ENCODE peak calls at places on chromosomes 6 and 20, in five cellular contexts. One of them, this sample, is unnamed.

GRCh38 chr20:20009784-20010253 is 7.3 kb upstream of the NAA20 start:
- DNase-seq in dorsolateral prefrontal cortex: no peak
- DNase-seq in cardiac muscle cell: peak; percentile 24
- DNase-seq in right lobe of liver: no peak
- DNase-seq in cardiac fibroblast: no peak
- DNase-seq in this sample: no peak

GRCh38 chr20:33672426-33673114 is 1.7 kb downstream of the NECAB3 start:
- DNase-seq in right lobe of liver: no peak
- DNase-seq in cardiac fibroblast: no peak
- DNase-seq in cardiac muscle cell: no peak
- DNase-seq in dorsolateral prefrontal cortex: no peak
- DNase-seq in this sample: no peak

GRCh38 chr6:100453701-100454521 is 10.8 kb downstream of the SIM1 start:
- DNase-seq in cardiac muscle cell: no peak
- DNase-seq in right lobe of liver: peak; percentile 58
- DNase-seq in dorsolateral prefrontal cortex: no peak
- DNase-seq in cardiac fibroblast: no peak
- DNase-seq in this sample: no peak

GRCh38 chr6:135183532-135184440 is 2.7 kb downstream of the MYB start:
- DNase-seq in right lobe of liver: peak; percentile 67
- DNase-seq in cardiac fibroblast: peak; percentile 42
- DNase-seq in dorsolateral prefrontal cortex: no peak
- DNase-seq in cardiac muscle cell: peak; percentile 41
- DNase-seq in this sample: no peak

GRCh38 chr6:37127961-37128862 is 41.7 kb upstream of the PIM1 start:
- DNase-seq in cardiac muscle cell: peak; percentile 57
- DNase-seq in dorsolateral prefrontal cortex: no peak
- DNase-seq in cardiac fibroblast: peak; percentile 84
- DNase-seq in right lobe of liver: peak; percentile 81
- DNase-seq in this sample: no peak

GRCh38 chr6:169845426-169846285 is 94.2 kb downstream of the ERMARD start:
- DNase-seq in cardiac fibroblast: no peak
- DNase-seq in dorsolateral prefrontal cortex: peak; percentile 13
- DNase-seq in right lobe of liver: no peak
- DNase-seq in cardiac muscle cell: no peak
- DNase-seq in this sample: no peak

GRCh38 chr6:4187480-4187879 is 52.1 kb upstream of the ECI2 start:
- DNase-seq in cardiac muscle cell: no peak
- DNase-seq in cardiac fibroblast: no peak
- DNase-seq in right lobe of liver: no peak
- DNase-seq in dorsolateral prefrontal cortex: no peak
- DNase-seq in this sample: no peak

GRCh38 chr20:23121766-23122095 is 35.6 kb upstream of the CD93 start:
- DNase-seq in right lobe of liver: no peak
- DNase-seq in dorsolateral prefrontal cortex: no peak
- DNase-seq in cardiac muscle cell: no peak
- DNase-seq in cardiac fibroblast: no peak
- DNase-seq in this sample: no peak

GRCh38 chr6:41691426-41692079 is 43.9 kb downstream of the TFEB start:
- DNase-seq in right lobe of liver: no peak
- DNase-seq in cardiac fibroblast: no peak
- DNase-seq in cardiac muscle cell: no peak
- DNase-seq in dorsolateral prefrontal cortex: peak; percentile 24
- DNase-seq in this sample: no peak

GRCh38 chr20:30598460-30599230 is 658.8 kb upstream of the DEFB115 start:
- DNase-seq in dorsolateral prefrontal cortex: no peak
- DNase-seq in right lobe of liver: no peak
- DNase-seq in cardiac muscle cell: no peak
- DNase-seq in cardiac fibroblast: no peak
- DNase-seq in this sample: no peak

GRCh38 chr6:130578713-130579112 is 212.9 kb downstream of the TMEM200A start:
- DNase-seq in dorsolateral prefrontal cortex: no peak
- DNase-seq in cardiac muscle cell: no peak
- DNase-seq in cardiac fibroblast: no peak
- DNase-seq in right lobe of liver: no peak
- DNase-seq in this sample: no peak

GRCh38 chr6:137846772-137847313 is 20.2 kb upstream of the TNFAIP3 start:
- DNase-seq in right lobe of liver: peak; percentile 63
- DNase-seq in cardiac fibroblast: no peak
- DNase-seq in cardiac muscle cell: no peak
- DNase-seq in dorsolateral prefrontal cortex: no peak
- DNase-seq in this sample: no peak

GRCh38 chr20:31516651-31517050 is 2.4 kb downstream of the HM13 start:
- DNase-seq in dorsolateral prefrontal cortex: no peak
- DNase-seq in cardiac fibroblast: no peak
- DNase-seq in right lobe of liver: no peak
- DNase-seq in cardiac muscle cell: no peak
- DNase-seq in this sample: no peak

GRCh38 chr6:170344631-170345576 is 38.3 kb downstream of the FAM120B start:
- DNase-seq in cardiac muscle cell: no peak
- DNase-seq in right lobe of liver: no peak
- DNase-seq in cardiac fibroblast: peak; percentile 80
- DNase-seq in dorsolateral prefrontal cortex: no peak
- DNase-seq in this sample: no peak

GRCh38 chr6:25671652-25672051 is 19.6 kb downstream of the SCGN start:
- DNase-seq in dorsolateral prefrontal cortex: no peak
- DNase-seq in cardiac muscle cell: no peak
- DNase-seq in right lobe of liver: no peak
- DNase-seq in cardiac fibroblast: no peak
- DNase-seq in this sample: no peak

GRCh38 chr6:146700078-146700686 is 101.4 kb downstream of the ADGB start:
- DNase-seq in right lobe of liver: no peak
- DNase-seq in cardiac fibroblast: peak; percentile 91
- DNase-seq in dorsolateral prefrontal cortex: no peak
- DNase-seq in cardiac muscle cell: peak; percentile 94
- DNase-seq in this sample: peak; percentile 51

GRCh38 chr20:36542019-36542488 is 735 bp downstream of the MYL9 start:
- DNase-seq in cardiac fibroblast: peak; percentile 64
- DNase-seq in cardiac muscle cell: peak; percentile 72
- DNase-seq in dorsolateral prefrontal cortex: no peak
- DNase-seq in right lobe of liver: no peak
- DNase-seq in this sample: no peak

GRCh38 chr6:35474978-35475570 is 6.9 kb downstream of the RPL10A start:
- DNase-seq in dorsolateral prefrontal cortex: no peak
- DNase-seq in cardiac fibroblast: no peak
- DNase-seq in right lobe of liver: no peak
- DNase-seq in cardiac muscle cell: no peak
- DNase-seq in this sample: no peak

GRCh38 chr6:19811397-19812079 is 25.6 kb upstream of the ID4 start:
- DNase-seq in dorsolateral prefrontal cortex: no peak
- DNase-seq in cardiac muscle cell: no peak
- DNase-seq in right lobe of liver: no peak
- DNase-seq in cardiac fibroblast: no peak
- DNase-seq in this sample: no peak

GRCh38 chr6:122286512-122286911 is 112.9 kb upstream of the HSF2 start:
- DNase-seq in cardiac fibroblast: no peak
- DNase-seq in cardiac muscle cell: no peak
- DNase-seq in dorsolateral prefrontal cortex: no peak
- DNase-seq in right lobe of liver: no peak
- DNase-seq in this sample: no peak

GRCh38 chr6:73249998-73250397 is 13.0 kb downstream of the KHDC1 start:
- DNase-seq in cardiac muscle cell: no peak
- DNase-seq in cardiac fibroblast: no peak
- DNase-seq in right lobe of liver: no peak
- DNase-seq in dorsolateral prefrontal cortex: no peak
- DNase-seq in this sample: no peak
- H3K4me3 ChIP-seq in cardiac muscle cell: no peak overlapping the region
- H3K4me3 ChIP-seq in cardiac fibroblast: no peak overlapping the region
- H3K4me3 ChIP-seq in right lobe of liver: no peak overlapping the region
- H3K4me3 ChIP-seq in dorsolateral prefrontal cortex: no peak overlapping the region
- H3K4me3 ChIP-seq in this sample: no peak overlapping the region

DNA sequence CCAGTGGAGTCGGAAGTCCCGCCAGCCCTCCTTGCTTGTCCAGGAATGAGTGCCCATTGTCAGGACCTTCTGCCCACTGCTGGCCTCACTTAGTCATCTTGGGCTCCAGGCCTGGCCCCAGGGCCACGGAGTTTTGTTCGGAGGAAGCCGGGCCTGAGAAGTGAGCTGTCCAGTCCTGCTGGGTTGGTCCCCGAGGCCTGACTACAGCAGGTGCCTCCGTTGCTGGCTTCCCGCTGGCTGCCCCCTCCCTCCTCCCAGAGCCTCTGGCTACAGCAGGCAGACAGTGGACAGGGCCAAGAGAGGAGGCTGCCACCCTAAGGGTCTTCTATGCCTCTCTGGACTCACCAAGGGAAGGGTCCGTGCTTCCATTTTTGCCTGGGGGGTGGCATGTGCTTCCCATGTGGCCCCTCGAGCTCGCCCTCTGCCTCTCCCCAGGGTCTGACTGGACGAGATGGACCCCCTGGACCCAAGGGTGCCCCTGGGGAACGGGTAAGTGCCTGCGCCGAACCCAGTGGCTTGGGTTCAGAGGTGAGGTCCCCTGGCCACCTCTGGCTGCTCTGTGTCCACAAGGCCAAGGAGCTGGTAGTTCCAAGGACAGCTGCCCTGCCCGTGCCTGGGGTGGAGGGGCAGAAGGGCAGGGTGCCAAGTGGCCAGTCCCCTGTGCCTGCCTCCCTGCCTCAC is 2.8 kb downstream of the COL9A3 start:
- DNase-seq in right lobe of liver: no peak
- DNase-seq in dorsolateral prefrontal cortex: no peak
- DNase-seq in cardiac muscle cell: no peak
- DNase-seq in cardiac fibroblast: peak; percentile 63
- DNase-seq in this sample: no peak
- TF ChIP-seq CTCF in right lobe of liver: no peak
- TF ChIP-seq CTCF in dorsolateral prefrontal cortex: no peak
- TF ChIP-seq CTCF in cardiac muscle cell: no peak
- TF ChIP-seq CTCF in cardiac fibroblast: no peak
- TF ChIP-seq CTCF in this sample: no peak

GRCh38 chr6:163328411-163328810 is 86.1 kb upstream of the QKI start:
- DNase-seq in dorsolateral prefrontal cortex: peak; percentile 39
- DNase-seq in cardiac muscle cell: no peak
- DNase-seq in right lobe of liver: no peak
- DNase-seq in cardiac fibroblast: no peak
- DNase-seq in this sample: no peak
- H3K4me3 ChIP-seq in dorsolateral prefrontal cortex: no peak overlapping the region
- H3K4me3 ChIP-seq in cardiac muscle cell: no peak overlapping the region
- H3K4me3 ChIP-seq in right lobe of liver: no peak overlapping the region
- H3K4me3 ChIP-seq in cardiac fibroblast: no peak overlapping the region
- H3K4me3 ChIP-seq in this sample: no peak overlapping the region

GRCh38 chr20:43243672-43244269 is 54.1 kb upstream of the PTPRT start:
- DNase-seq in dorsolateral prefrontal cortex: peak; percentile 58
- DNase-seq in cardiac muscle cell: peak; percentile 13
- DNase-seq in cardiac fibroblast: peak; percentile 6
- DNase-seq in right lobe of liver: no peak
- DNase-seq in this sample: no peak

GRCh38 chr20:43244647-43245046 is 54.9 kb upstream of the PTPRT start:
- DNase-seq in cardiac muscle cell: no peak
- DNase-seq in dorsolateral prefrontal cortex: no peak
- DNase-seq in cardiac fibroblast: no peak
- DNase-seq in right lobe of liver: no peak
- DNase-seq in this sample: no peak

GRCh38 chr20:43247361-43247760 is 57.7 kb upstream of the PTPRT start:
- DNase-seq in cardiac fibroblast: no peak
- DNase-seq in right lobe of liver: no peak
- DNase-seq in cardiac muscle cell: no peak
- DNase-seq in dorsolateral prefrontal cortex: no peak
- DNase-seq in this sample: no peak

DNA sequence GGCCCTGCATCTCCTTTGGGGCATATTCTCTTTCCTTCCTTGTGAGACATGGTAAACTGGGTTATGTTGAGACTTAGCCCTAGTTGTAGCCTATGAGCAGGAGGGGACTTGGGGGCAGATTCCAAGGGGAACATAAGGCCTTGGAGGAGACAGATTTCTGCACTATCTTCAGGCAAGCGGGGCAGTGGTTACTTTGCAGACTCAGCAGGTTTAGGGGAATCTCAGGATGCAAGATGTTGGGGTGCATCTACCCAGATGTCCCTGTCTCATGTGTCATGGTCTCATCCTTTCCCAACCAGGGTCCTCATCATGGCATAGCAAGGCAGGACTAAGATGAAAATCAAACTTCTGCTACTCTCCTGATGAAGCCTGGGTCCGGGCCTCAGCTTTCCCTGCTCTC is 58.6 kb upstream of the PTPRT start:
- DNase-seq in right lobe of liver: no peak
- DNase-seq in cardiac fibroblast: no peak
- DNase-seq in dorsolateral prefrontal cortex: no peak
- DNase-seq in cardiac muscle cell: no peak
- DNase-seq in this sample: no peak
- TF ChIP-seq CTCF in right lobe of liver: no peak
- TF ChIP-seq CTCF in cardiac fibroblast: no peak
- TF ChIP-seq CTCF in dorsolateral prefrontal cortex: no peak
- TF ChIP-seq CTCF in cardiac muscle cell: no peak
- TF ChIP-seq CTCF in this sample: no peak

GRCh38 chr6:117269649-117270120 is 4.3 kb downstream of the VGLL2 start:
- DNase-seq in cardiac fibroblast: no peak
- DNase-seq in dorsolateral prefrontal cortex: no peak
- DNase-seq in cardiac muscle cell: no peak
- DNase-seq in right lobe of liver: no peak
- DNase-seq in this sample: no peak

GRCh38 chr6:117270121-117270959 is 5.0 kb downstream of the VGLL2 start:
- DNase-seq in cardiac muscle cell: peak; percentile 58
- DNase-seq in cardiac fibroblast: no peak
- DNase-seq in right lobe of liver: no peak
- DNase-seq in dorsolateral prefrontal cortex: no peak
- DNase-seq in this sample: no peak

GRCh38 chr6:117272886-117273285 is 7.5 kb downstream of the VGLL2 start:
- DNase-seq in cardiac muscle cell: no peak
- DNase-seq in cardiac fibroblast: no peak
- DNase-seq in right lobe of liver: no peak
- DNase-seq in dorsolateral prefrontal cortex: no peak
- DNase-seq in this sample: no peak

GRCh38 chr6:117272032-117272866 is 6.9 kb downstream of the VGLL2 start:
- DNase-seq in dorsolateral prefrontal cortex: no peak
- DNase-seq in cardiac fibroblast: no peak
- DNase-seq in right lobe of liver: no peak
- DNase-seq in cardiac muscle cell: no peak
- DNase-seq in this sample: no peak

DNA sequence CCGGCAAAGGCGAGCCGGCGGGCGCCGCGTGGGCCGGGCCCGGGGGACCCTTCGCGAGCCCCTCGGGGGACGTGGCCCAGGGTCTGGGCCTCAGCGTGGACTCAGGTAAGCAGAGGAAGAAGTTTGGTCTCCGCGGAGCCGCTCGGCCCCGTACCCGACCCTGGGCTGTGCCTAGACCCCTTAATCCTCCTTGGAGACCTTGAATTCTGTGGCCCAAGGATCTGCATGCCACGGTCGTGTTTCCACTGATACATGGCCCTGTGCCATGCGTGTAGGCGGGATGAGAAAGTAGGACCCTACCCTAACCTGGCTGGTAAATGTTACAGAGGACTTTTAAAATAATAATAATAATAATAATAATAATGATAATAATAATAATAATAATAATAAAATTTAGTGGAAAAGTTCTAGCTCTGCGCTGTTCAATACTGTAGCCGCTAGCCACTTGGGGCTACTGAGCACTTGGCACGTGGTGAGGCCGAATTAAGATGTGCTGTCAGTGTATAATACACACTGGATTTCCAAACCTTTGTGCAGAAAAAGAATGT is 5.7 kb downstream of the VGLL2 start:
- DNase-seq in cardiac muscle cell: no peak
- DNase-seq in right lobe of liver: no peak
- DNase-seq in dorsolateral prefrontal cortex: no peak
- DNase-seq in cardiac fibroblast: no peak
- DNase-seq in this sample: no peak
- H3K4me3 ChIP-seq in cardiac muscle cell: peak overlapping the region; percentile 33
- H3K4me3 ChIP-seq in right lobe of liver: no peak overlapping the region
- H3K4me3 ChIP-seq in dorsolateral prefrontal cortex: no peak overlapping the region
- H3K4me3 ChIP-seq in cardiac fibroblast: no peak overlapping the region
- H3K4me3 ChIP-seq in this sample: no peak overlapping the region

This sample was measured in epithelial cell of proximal tubule.